ENCODE peak calls at places on chromosomes 2 and 18, in six cellular contexts. V is brain microvascular endothelial cell, A is stomach, G is IMR-90, S is substantia nigra, P is A549. D is an unnamed sample.

GRCh38 chr2:26011990-26012856 is 21.7 kb upstream of the RAB10 start:
- DNase-seq in V (no peak), A (peak), G (peak), S (no peak), P (peak), D (peak)

GRCh38 chr2:10935953-10936942 is 24.5 kb downstream of the KCNF1 start:
- DNase-seq in V (peak), A (no peak), G (peak), S (no peak), P (peak), D (no peak)

GRCh38 chr2:53283326-53283725 is 484.3 kb upstream of the CHAC2 start:
- DNase-seq in V (no peak), A (no peak), G (no peak), S (no peak), P (no peak), D (no peak)

GRCh38 chr2:69083126-69083733 is 70.3 kb downstream of the ANTXR1 start:
- DNase-seq in V (peak), A (no peak), G (peak), S (no peak), P (peak), D (peak)

GRCh38 chr2:239787651-239788050 is 237.5 kb downstream of the NDUFA10 start:
- DNase-seq in V (no peak), A (no peak), G (no peak), S (no peak), P (no peak), D (no peak)

GRCh38 chr18:78924301-78925192 is 55.1 kb upstream of the SALL3 start:
- DNase-seq in V (no peak), A (no peak), G (no peak), S (no peak), P (no peak), D (no peak)

GRCh38 chr2:179746982-179747381 is 114.4 kb downstream of the ZNF385B start:
- DNase-seq in V (no peak), A (no peak), G (peak), S (no peak), P (no peak), D (no peak)

GRCh38 chr2:160647967-160648685 is 154.5 kb upstream of the RBMS1 start:
- DNase-seq in V (no peak), A (no peak), G (no peak), S (no peak), P (no peak), D (no peak)

GRCh38 chr2:127658641-127659407 is 12.9 kb downstream of the GPR17 start:
- DNase-seq in V (no peak), A (no peak), G (no peak), S (no peak), P (no peak), D (no peak)

GRCh38 chr2:152098798-152099654 is at the start of gene CACNB4:
- DNase-seq in V (peak), A (peak), G (no peak), S (no peak), P (peak), D (peak)

GRCh38 chr18:46609048-46609447 is 48.0 kb downstream of the LOXHD1 start:
- DNase-seq in V (no peak), A (no peak), G (no peak), S (no peak), P (no peak), D (no peak)

GRCh38 chr2:66440011-66440542 is 5.2 kb downstream of the MEIS1 start:
- DNase-seq in V (no peak), A (no peak), G (no peak), S (no peak), P (no peak), D (peak)

GRCh38 chr2:142131016-142131714 is at the start of gene LRP1B:
- DNase-seq in V (peak), A (no peak), G (peak), S (peak), P (no peak), D (peak)

GRCh38 chr2:30476636-30477035 is 29.6 kb downstream of the LCLAT1 start:
- DNase-seq in V (no peak), A (no peak), G (no peak), S (no peak), P (no peak), D (no peak)

GRCh38 chr18:47100214-47100831 is 50.0 kb downstream of the HDHD2 start:
- DNase-seq in V (peak), A (peak), G (peak), S (peak), P (peak), D (peak)

GRCh38 chr2:32558492-32558891 is 69.4 kb upstream of the TTC27 start:
- DNase-seq in V (no peak), A (no peak), G (no peak), S (no peak), P (no peak), D (no peak)

GRCh38 chr2:99974966-99975365 is 167.4 kb downstream of the AFF3 start:
- DNase-seq in V (peak), A (no peak), G (peak), S (no peak), P (no peak), D (no peak)

GRCh38 chr18:50727721-50728470 is 91.9 kb downstream of the MRO start:
- DNase-seq in V (no peak), A (no peak), G (no peak), S (no peak), P (no peak), D (no peak)

GRCh38 chr2:128327180-128327964 is 8.7 kb upstream of the HS6ST1 start:
- DNase-seq in V (no peak), A (no peak), G (no peak), S (no peak), P (no peak), D (no peak)

GRCh38 chr18:4172491-4172890 is 282.6 kb downstream of the DLGAP1 start:
- DNase-seq in V (no peak), A (no peak), G (no peak), S (no peak), P (no peak), D (no peak)

GRCh38 chr2:1653956-1654695 is 90.2 kb downstream of the PXDN start:
- DNase-seq in V (peak), A (no peak), G (peak), S (no peak), P (no peak), D (no peak)

GRCh38 chr2:222939208-222939846 is 78.5 kb downstream of the ACSL3 start:
- DNase-seq in V (peak), A (peak), G (peak), S (peak), P (no peak), D (peak)

GRCh38 chr18:46866524-46866923 is 50.8 kb downstream of the PIAS2 start:
- DNase-seq in V (no peak), A (no peak), G (no peak), S (no peak), P (no peak), D (no peak)

GRCh38 chr2:176039375-176039774 is 37.3 kb upstream of the LNPK start:
- DNase-seq in V (no peak), A (no peak), G (no peak), S (no peak), P (no peak), D (no peak)

GRCh38 chr18:12234451-12235190 is 19.5 kb upstream of the CIDEA start:
- DNase-seq in V (no peak), A (no peak), G (no peak), S (no peak), P (no peak), D (no peak)

GRCh38 chr2:71071681-71072398 is 3.4 kb downstream of the NAGK start:
- DNase-seq in V (no peak), A (no peak), G (no peak), S (no peak), P (no peak), D (no peak)

GRCh38 chr2:70936979-70937811 is 1.5 kb downstream of the ATP6V1B1 start:
- DNase-seq in V (no peak), A (no peak), G (no peak), S (no peak), P (no peak), D (no peak)

DNA sequence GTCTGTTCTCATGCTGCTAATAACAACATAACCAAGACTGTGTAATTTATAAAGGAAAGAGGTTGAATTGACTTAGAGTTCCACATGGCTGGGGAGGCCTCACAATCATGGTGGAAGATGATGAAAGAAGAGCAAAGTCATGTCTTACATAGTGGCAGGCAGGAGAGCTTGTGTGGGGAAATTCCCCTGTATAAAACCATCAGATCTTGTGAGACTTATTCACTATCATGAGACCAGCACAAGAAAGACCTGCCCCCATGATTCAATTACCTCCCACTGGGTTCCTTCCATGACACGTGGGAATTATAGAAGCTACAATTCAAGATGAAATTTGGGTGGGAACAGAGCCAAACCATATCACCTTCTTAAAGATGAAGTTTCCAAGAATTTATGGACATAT is 2.5 kb upstream of the IL36RN start:
- DNase-seq in V (no peak), A (no peak), G (no peak), S (no peak), P (no peak), D (no peak)
- H3K27ac ChIP-seq in V (no peak), A (no peak), G (no peak), S (no peak), P (no peak), D (no peak)

DNA sequence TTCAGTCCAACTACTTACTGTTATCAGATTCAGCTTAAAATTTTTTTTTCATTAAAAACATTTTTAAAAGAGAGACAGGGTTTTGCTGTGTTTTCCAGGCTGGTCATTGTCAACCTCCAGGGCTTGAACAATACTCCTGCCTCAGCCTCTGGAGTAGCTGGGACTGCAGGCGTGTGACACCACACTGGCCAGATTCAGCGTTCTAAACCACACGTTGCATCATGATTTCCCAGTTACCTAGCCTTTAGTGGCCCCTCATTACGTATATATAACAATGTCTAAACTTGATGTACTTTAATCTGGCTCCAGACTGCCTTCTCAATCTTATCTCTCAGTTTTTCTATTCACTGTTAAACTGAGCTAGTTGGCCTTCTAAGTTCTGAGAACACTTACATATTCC is 89.6 kb downstream of the COMMD1 start:
- DNase-seq in V (no peak), A (no peak), G (peak), S (no peak), P (no peak), D (no peak)
- H3K27ac ChIP-seq in V (no peak), A (no peak), G (no peak), S (no peak), P (no peak), D (no peak)

GRCh38 chr2:217931846-217932560 is 70.8 kb downstream of the TNS1 start:
- DNase-seq in V (no peak), A (no peak), G (no peak), S (no peak), P (no peak), D (no peak)
- H3K27ac ChIP-seq in V (no peak), A (peak), G (no peak), S (no peak), P (no peak), D (no peak)

GRCh38 chr18:38930881-38931753 is 1365.5 kb upstream of the CELF4 start:
- DNase-seq in V (no peak), A (no peak), G (no peak), S (no peak), P (no peak), D (no peak)

GRCh38 chr18:38933910-38934510 is 1368.4 kb upstream of the CELF4 start:
- DNase-seq in V (no peak), A (no peak), G (no peak), S (no peak), P (no peak), D (no peak)

GRCh38 chr18:38933322-38933721 is 1367.7 kb upstream of the CELF4 start:
- DNase-seq in V (no peak), A (no peak), G (no peak), S (no peak), P (no peak), D (no peak)

GRCh38 chr18:38932752-38933151 is 1367.2 kb upstream of the CELF4 start:
- DNase-seq in V (no peak), A (no peak), G (no peak), S (no peak), P (no peak), D (no peak)

GRCh38 chr18:38931754-38932050 is 1366.1 kb upstream of the CELF4 start:
- DNase-seq in V (no peak), A (no peak), G (no peak), S (no peak), P (no peak), D (no peak)
- H3K27ac ChIP-seq in V (no peak), A (no peak), G (no peak), S (no peak), P (no peak), D (no peak)

GRCh38 chr2:204945376-204945775 is 400.1 kb downstream of the PARD3B start:
- DNase-seq in V (no peak), A (no peak), G (no peak), S (no peak), P (no peak), D (no peak)
- H3K27ac ChIP-seq in V (no peak), A (no peak), G (no peak), S (no peak), P (no peak), D (no peak)

GRCh38 chr2:226354434-226354833 is 445.2 kb downstream of the IRS1 start:
- DNase-seq in V (peak), A (no peak), G (peak), S (no peak), P (no peak), D (peak)

GRCh38 chr2:226352941-226353558 is 446.6 kb downstream of the IRS1 start:
- DNase-seq in V (no peak), A (no peak), G (no peak), S (no peak), P (no peak), D (no peak)

GRCh38 chr2:226355600-226355999 is 444.0 kb downstream of the IRS1 start:
- DNase-seq in V (no peak), A (no peak), G (no peak), S (no peak), P (no peak), D (no peak)

DNA sequence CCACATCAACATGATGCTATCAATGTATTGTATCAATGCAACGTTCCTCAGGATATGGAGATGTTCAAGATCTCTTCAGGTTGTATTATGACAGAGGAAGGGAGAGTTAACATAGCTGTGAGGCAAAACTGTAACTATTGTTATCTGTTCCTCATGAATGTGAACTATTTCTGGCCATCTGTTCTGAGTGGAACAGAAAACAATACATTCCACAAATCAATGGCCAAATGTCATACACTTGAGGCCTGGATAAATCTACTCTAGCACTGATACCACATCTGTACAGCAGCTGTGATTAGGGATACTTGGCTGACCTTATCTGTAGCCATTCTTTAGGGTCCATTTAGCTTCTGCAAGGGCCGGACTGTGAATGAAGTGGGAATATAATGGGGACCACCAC is 447.9 kb downstream of the IRS1 start:
- DNase-seq in V (no peak), A (no peak), G (no peak), S (no peak), P (no peak), D (no peak)
- H3K27ac ChIP-seq in V (no peak), A (no peak), G (no peak), S (no peak), P (no peak), D (no peak)

D was measured in A673.